ENCODE peak calls at places on chromosomes 2 and 18, in six cellular contexts. One of them, this sample, is unnamed.

GRCh38 chr2:122980672-122981071 is 1044.4 kb upstream of the CNTNAP5 start:
- DNase-seq in K562: no peak
- DNase-seq in H1: no peak
- DNase-seq in GM12878: no peak
- DNase-seq in HepG2: no peak
- DNase-seq in GM12892: no peak
- DNase-seq in this sample: no peak

GRCh38 chr2:218002792-218003191 is at the start of gene TNS1:
- DNase-seq in GM12878: no peak
- DNase-seq in HepG2: no peak
- DNase-seq in GM12892: no peak
- DNase-seq in K562: no peak
- DNase-seq in H1: no peak
- DNase-seq in this sample: no peak

GRCh38 chr2:227870710-227871374 is 589 bp upstream of the DAW1 start:
- DNase-seq in HepG2: no peak
- DNase-seq in H1: no peak
- DNase-seq in K562: no peak
- DNase-seq in GM12878: no peak
- DNase-seq in GM12892: no peak
- DNase-seq in this sample: no peak

GRCh38 chr2:120344214-120344990 is 1.5 kb upstream of the INHBB start:
- DNase-seq in HepG2: no peak
- DNase-seq in GM12878: no peak
- DNase-seq in K562: no peak
- DNase-seq in H1: no peak
- DNase-seq in GM12892: no peak
- DNase-seq in this sample: no peak

GRCh38 chr2:12169721-12170120 is 423.3 kb downstream of the LPIN1 start:
- DNase-seq in GM12878: no peak
- DNase-seq in K562: no peak
- DNase-seq in H1: no peak
- DNase-seq in GM12892: no peak
- DNase-seq in HepG2: no peak
- DNase-seq in this sample: no peak

GRCh38 chr2:232240896-232241295 is 137.7 kb upstream of the ALPP start:
- DNase-seq in H1: no peak
- DNase-seq in GM12878: no peak
- DNase-seq in GM12892: no peak
- DNase-seq in K562: no peak
- DNase-seq in HepG2: no peak
- DNase-seq in this sample: no peak

GRCh38 chr2:74181739-74182138 is 3.1 kb upstream of the MOB1A start:
- DNase-seq in HepG2: no peak
- DNase-seq in GM12892: peak; percentile 22
- DNase-seq in GM12878: peak; percentile 86
- DNase-seq in K562: peak; percentile 60
- DNase-seq in H1: no peak
- DNase-seq in this sample: no peak

GRCh38 chr2:241048149-241048948 is 49.9 kb downstream of the SNED1 start:
- DNase-seq in GM12878: no peak
- DNase-seq in H1: no peak
- DNase-seq in K562: no peak
- DNase-seq in HepG2: no peak
- DNase-seq in GM12892: no peak
- DNase-seq in this sample: no peak

GRCh38 chr2:28639836-28640235 is 111.8 kb upstream of the PPP1CB start:
- DNase-seq in K562: no peak
- DNase-seq in GM12878: no peak
- DNase-seq in GM12892: no peak
- DNase-seq in H1: no peak
- DNase-seq in HepG2: peak; percentile 75
- DNase-seq in this sample: no peak

DNA sequence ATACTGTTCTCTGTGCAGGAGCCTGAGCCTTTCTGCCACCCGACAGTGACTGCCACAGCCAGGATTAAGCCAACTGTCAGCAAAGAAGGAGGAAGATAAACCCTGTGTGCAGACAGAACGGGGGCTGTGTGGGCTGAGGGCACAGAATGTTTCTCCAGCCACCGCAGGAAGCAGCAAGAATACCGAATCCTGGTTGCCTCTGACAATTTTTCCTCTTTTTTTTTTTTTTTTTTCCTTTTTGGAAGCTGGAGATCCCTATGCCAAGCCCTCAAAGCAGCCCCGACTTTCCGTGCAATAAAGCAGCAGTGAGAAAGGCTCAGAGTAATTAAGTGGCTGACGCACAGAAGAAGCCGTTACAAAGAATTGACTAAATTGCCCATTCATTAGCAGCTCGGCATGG is 336.4 kb downstream of the SMAD2 start:
- DNase-seq in HepG2: no peak
- DNase-seq in H1: no peak
- DNase-seq in GM12878: no peak
- DNase-seq in GM12892: no peak
- DNase-seq in K562: no peak
- DNase-seq in this sample: no peak
- TF ChIP-seq POLR2AphosphoS5 in HepG2: no peak
- TF ChIP-seq POLR2AphosphoS5 in H1: no peak
- TF ChIP-seq POLR2AphosphoS5 in GM12878: no peak
- TF ChIP-seq POLR2AphosphoS5 in GM12892: no peak
- TF ChIP-seq POLR2AphosphoS5 in K562: no peak
- TF ChIP-seq POLR2AphosphoS5 in this sample: no peak

GRCh38 chr2:43367014-43367782 is 140.8 kb upstream of the ZFP36L2 start:
- DNase-seq in GM12892: no peak
- DNase-seq in GM12878: no peak
- DNase-seq in K562: no peak
- DNase-seq in HepG2: no peak
- DNase-seq in H1: no peak
- DNase-seq in this sample: no peak
- TF ChIP-seq TAF1 in GM12892: no peak
- TF ChIP-seq TAF1 in GM12878: no peak
- TF ChIP-seq TAF1 in K562: no peak
- TF ChIP-seq TAF1 in HepG2: no peak
- TF ChIP-seq TAF1 in H1: no peak
- TF ChIP-seq TAF1 in this sample: no peak

DNA sequence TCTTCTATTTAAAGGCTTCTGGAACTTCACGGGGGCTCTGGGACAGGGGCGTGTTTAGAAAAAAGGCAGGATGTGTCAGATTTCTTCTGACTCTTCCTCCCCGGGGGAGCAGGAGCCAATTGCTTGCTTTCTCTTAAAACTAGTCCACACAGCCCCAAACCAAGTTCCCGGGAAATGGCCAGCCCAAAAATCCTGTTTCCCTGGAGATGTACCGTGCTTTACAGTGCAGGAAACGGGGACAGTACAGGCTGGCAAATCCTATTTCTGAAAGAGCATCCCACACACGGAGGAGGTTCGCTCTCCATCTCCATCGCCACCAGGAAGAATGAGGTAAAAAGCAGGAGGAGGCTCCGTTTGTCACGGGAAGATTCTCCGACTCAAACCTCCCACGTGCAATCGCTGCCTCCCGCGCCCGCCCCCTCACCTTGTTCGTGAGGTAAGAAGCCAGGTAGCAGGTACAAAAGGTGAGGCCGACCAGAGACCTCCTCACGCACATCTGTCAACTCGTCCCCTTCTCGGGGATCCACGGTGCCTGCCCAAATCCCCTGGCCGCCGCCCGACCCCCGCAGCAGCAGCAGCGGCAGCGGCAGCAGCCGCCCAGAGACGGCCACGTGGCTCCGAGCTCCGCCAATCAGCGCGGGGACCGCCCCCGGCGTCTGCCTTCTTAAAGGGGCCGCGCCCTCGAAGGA is 15.6 kb upstream of the RIOK3 start:
- DNase-seq in H1: peak; percentile 25
- DNase-seq in HepG2: peak; percentile 39
- DNase-seq in GM12892: peak; percentile 75
- DNase-seq in K562: peak; percentile 97
- DNase-seq in GM12878: no peak
- DNase-seq in this sample: peak; percentile 71
- TF ChIP-seq POLR2A in H1: no peak
- TF ChIP-seq POLR2A in HepG2: peak; percentile 26
- TF ChIP-seq POLR2A in GM12892: peak; percentile 59
- TF ChIP-seq POLR2A in K562: peak; percentile 85
- TF ChIP-seq POLR2A in GM12878: peak; percentile 80
- TF ChIP-seq POLR2A in this sample: no peak

GRCh38 chr2:48469731-48470130 is 60.2 kb upstream of the STON1 start:
- DNase-seq in GM12892: no peak
- DNase-seq in GM12878: no peak
- DNase-seq in HepG2: no peak
- DNase-seq in H1: no peak
- DNase-seq in K562: no peak
- DNase-seq in this sample: no peak

GRCh38 chr2:48474599-48475298 is 55.2 kb upstream of the STON1 start:
- DNase-seq in GM12892: no peak
- DNase-seq in H1: no peak
- DNase-seq in HepG2: no peak
- DNase-seq in GM12878: no peak
- DNase-seq in K562: no peak
- DNase-seq in this sample: no peak

GRCh38 chr2:48467637-48468036 is 62.3 kb upstream of the STON1 start:
- DNase-seq in GM12892: no peak
- DNase-seq in HepG2: no peak
- DNase-seq in H1: no peak
- DNase-seq in K562: no peak
- DNase-seq in GM12878: no peak
- DNase-seq in this sample: no peak

GRCh38 chr2:48471048-48471474 is 58.9 kb upstream of the STON1 start:
- DNase-seq in GM12878: no peak
- DNase-seq in GM12892: no peak
- DNase-seq in HepG2: peak; percentile 69
- DNase-seq in K562: peak; percentile 41
- DNase-seq in H1: no peak
- DNase-seq in this sample: no peak
- TF ChIP-seq POLR2AphosphoS5 in GM12878: no peak
- TF ChIP-seq POLR2AphosphoS5 in GM12892: no peak
- TF ChIP-seq POLR2AphosphoS5 in HepG2: no peak
- TF ChIP-seq POLR2AphosphoS5 in K562: no peak
- TF ChIP-seq POLR2AphosphoS5 in H1: no peak
- TF ChIP-seq POLR2AphosphoS5 in this sample: no peak

DNA sequence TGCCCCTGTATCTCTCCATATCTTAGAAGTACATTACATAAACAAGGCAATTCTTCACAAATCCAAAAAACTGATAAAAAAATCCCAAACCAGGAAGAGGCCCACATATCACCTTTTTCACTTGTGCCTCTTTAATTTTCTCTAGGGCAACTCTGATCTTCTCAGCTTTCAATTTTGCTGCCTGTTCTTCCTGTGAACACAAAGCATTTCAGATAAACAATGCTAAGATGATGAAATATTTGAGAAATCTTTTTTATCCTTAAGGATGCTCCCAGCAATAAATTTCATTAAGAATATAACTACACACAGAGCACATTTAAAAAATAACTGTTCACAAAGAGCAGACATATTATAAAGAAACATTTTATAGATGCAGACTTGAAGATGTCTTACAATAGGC is 73.4 kb downstream of the RAPH1 start:
- DNase-seq in HepG2: no peak
- DNase-seq in H1: no peak
- DNase-seq in K562: no peak
- DNase-seq in GM12878: no peak
- DNase-seq in GM12892: no peak
- DNase-seq in this sample: no peak
- TF ChIP-seq TAF1 in HepG2: no peak
- TF ChIP-seq TAF1 in H1: no peak
- TF ChIP-seq TAF1 in K562: no peak
- TF ChIP-seq TAF1 in GM12878: no peak
- TF ChIP-seq TAF1 in GM12892: no peak
- TF ChIP-seq TAF1 in this sample: no peak

DNA sequence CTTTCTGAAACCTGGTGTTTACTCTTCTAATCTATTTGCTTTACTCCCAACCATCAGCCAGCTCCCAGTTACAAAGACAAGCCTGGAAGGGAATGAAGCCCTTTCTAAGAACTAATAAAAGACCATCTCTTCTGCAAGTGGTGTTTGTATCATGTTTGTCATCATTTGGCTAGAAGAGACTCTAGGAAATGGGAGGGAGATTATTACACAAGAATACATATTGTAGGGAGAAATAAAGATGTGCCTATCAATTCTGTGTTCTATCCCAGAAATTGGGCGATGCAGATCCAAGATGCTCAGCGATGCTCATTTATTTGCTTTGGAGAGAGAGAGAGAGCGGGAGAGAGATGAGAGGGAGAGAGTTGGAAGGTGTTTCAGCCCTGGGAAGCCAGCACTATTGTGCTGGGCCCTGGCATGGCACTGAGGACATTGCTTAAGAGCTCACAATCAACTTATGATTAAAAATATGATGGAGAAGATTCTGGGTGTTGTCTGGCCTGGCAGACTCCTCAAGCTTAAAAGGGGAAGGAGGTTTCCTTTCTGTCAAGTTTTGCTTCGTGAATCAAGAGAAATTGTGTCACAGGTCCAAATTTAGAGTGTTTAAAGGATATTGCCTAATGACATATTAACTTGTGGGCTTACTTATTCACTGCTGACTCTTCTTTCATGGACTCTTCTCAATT is 41.8 kb upstream of the AFF3 start:
- DNase-seq in H1: no peak
- DNase-seq in GM12892: no peak
- DNase-seq in GM12878: no peak
- DNase-seq in HepG2: no peak
- DNase-seq in K562: no peak
- DNase-seq in this sample: no peak
- TF ChIP-seq POLR2A in H1: no peak
- TF ChIP-seq POLR2A in GM12892: no peak
- TF ChIP-seq POLR2A in GM12878: no peak
- TF ChIP-seq POLR2A in HepG2: no peak
- TF ChIP-seq POLR2A in K562: no peak
- TF ChIP-seq POLR2A in this sample: no peak

GRCh38 chr2:98463551-98463971 is 18.9 kb downstream of the INPP4A start:
- DNase-seq in GM12892: no peak
- DNase-seq in K562: no peak
- DNase-seq in H1: no peak
- DNase-seq in HepG2: no peak
- DNase-seq in GM12878: no peak
- DNase-seq in this sample: no peak

GRCh38 chr2:98463081-98463481 is 18.4 kb downstream of the INPP4A start:
- DNase-seq in H1: no peak
- DNase-seq in GM12892: no peak
- DNase-seq in GM12878: no peak
- DNase-seq in K562: no peak
- DNase-seq in HepG2: no peak
- DNase-seq in this sample: no peak

GRCh38 chr2:98464772-98465310 is 20.2 kb downstream of the INPP4A start:
- DNase-seq in GM12892: no peak
- DNase-seq in K562: no peak
- DNase-seq in GM12878: peak; percentile 98
- DNase-seq in H1: no peak
- DNase-seq in HepG2: no peak
- DNase-seq in this sample: no peak

GRCh38 chr2:98465456-98466201 is 21.0 kb downstream of the INPP4A start:
- DNase-seq in GM12878: peak; percentile 91
- DNase-seq in GM12892: no peak
- DNase-seq in K562: peak; percentile 59
- DNase-seq in HepG2: no peak
- DNase-seq in H1: no peak
- DNase-seq in this sample: no peak

GRCh38 chr2:98463988-98464771 is 19.5 kb downstream of the INPP4A start:
- DNase-seq in HepG2: no peak
- DNase-seq in GM12892: no peak
- DNase-seq in K562: no peak
- DNase-seq in GM12878: no peak
- DNase-seq in H1: no peak
- DNase-seq in this sample: no peak
- TF ChIP-seq POLR2AphosphoS5 in HepG2: no peak
- TF ChIP-seq POLR2AphosphoS5 in GM12892: no peak
- TF ChIP-seq POLR2AphosphoS5 in K562: no peak
- TF ChIP-seq POLR2AphosphoS5 in GM12878: peak; percentile 32
- TF ChIP-seq POLR2AphosphoS5 in H1: no peak
- TF ChIP-seq POLR2AphosphoS5 in this sample: peak; percentile 84